ENCODE peak calls at places on chromosomes 7 and 10, in four cellular contexts. F is RWPE1, O is osteocyte, C is astrocyte of the cerebellum. M is an unnamed sample.

GRCh38 chr10:55629792-55630490 is 731.1 kb downstream of the ZWINT start:
- DNase-seq in C (peak; percentile 65), F (peak; percentile 28), O (no peak), M (no peak)

GRCh38 chr7:135326636-135327280 is 93.1 kb downstream of the STRA8 start:
- DNase-seq in F (no peak), O (no peak), C (peak; percentile 8), M (no peak)

GRCh38 chr10:23171232-23171876 is 20.8 kb upstream of the PTF1A start:
- DNase-seq in C (peak; percentile 4), F (peak; percentile 34), O (no peak), M (no peak)

GRCh38 chr7:134710854-134711624 is 64.4 kb downstream of the BPGM start:
- DNase-seq in F (no peak), C (no peak), O (no peak), M (no peak)

GRCh38 chr7:98628916-98629525 is 11.9 kb downstream of the NPTX2 start:
- DNase-seq in O (peak; percentile 80), C (no peak), F (no peak), M (no peak)

GRCh38 chr7:35624299-35625186 is 70.4 kb downstream of the HERPUD2 start:
- DNase-seq in F (peak; percentile 72), O (no peak), C (no peak), M (peak; percentile 68)

GRCh38 chr7:68421712-68422111 is 1176.6 kb upstream of the AUTS2 start:
- DNase-seq in O (no peak), C (no peak), F (no peak), M (no peak)

GRCh38 chr7:104982308-104982755 is 31.7 kb upstream of the KMT2E start:
- DNase-seq in O (no peak), F (no peak), C (no peak), M (no peak)

GRCh38 chr7:135923700-135924261 is 53.4 kb downstream of the MTPN start:
- DNase-seq in C (peak; percentile 36), F (peak; percentile 75), O (no peak), M (peak; percentile 7)

GRCh38 chr10:17882557-17882956 is 69.2 kb upstream of the SLC39A12 start:
- DNase-seq in F (no peak), C (peak; percentile 87), O (no peak), M (no peak)

GRCh38 chr7:142603870-142604448 is 145.3 kb upstream of the PRSS1 start:
- DNase-seq in C (peak; percentile 47), O (no peak), F (peak; percentile 65), M (peak; percentile 58)

GRCh38 chr7:152856351-152856750 is 96.8 kb downstream of the ACTR3B start:
- DNase-seq in F (no peak), C (no peak), O (peak; percentile 64), M (no peak)

GRCh38 chr10:3682745-3683144 is 102.3 kb downstream of the KLF6 start:
- DNase-seq in O (no peak), F (no peak), C (no peak), M (no peak)

DNA sequence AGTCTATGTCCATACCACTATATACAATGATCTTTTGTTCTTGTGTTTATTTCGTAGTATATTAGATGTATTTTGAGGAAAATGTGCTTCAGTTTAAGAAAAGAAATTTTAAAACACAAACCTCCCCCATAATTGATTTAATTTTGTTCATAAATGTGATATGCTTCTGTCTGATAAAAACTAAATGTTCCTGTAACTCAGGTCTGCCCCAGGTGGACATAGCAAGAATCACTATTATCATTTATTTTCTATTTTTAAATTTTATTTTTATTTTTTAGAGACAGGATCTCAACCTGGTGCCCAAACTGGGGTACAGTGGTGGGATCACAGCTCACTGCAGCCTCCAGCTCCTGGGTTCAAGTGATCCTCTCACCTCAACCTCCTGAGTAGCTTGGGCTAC is 43.2 kb downstream of the BEND7 start:
- DNase-seq in C (no peak), O (no peak), F (peak; percentile 46), M (no peak)
- TF ChIP-seq CTCF in C (peak; percentile 37), O (peak; percentile 51), F (no peak), M (no peak)

GRCh38 chr7:116438274-116438673 is 61.3 kb upstream of the CAV2 start:
- DNase-seq in C (no peak), F (no peak), O (no peak), M (no peak)
- TF ChIP-seq CTCF in C (peak; percentile 18), F (peak; percentile 19), O (peak; percentile 43), M (no peak)

GRCh38 chr7:3861941-3862340 is 560.9 kb downstream of the SDK1 start:
- DNase-seq in C (peak; percentile 28), F (peak; percentile 30), O (no peak), M (no peak)
- TF ChIP-seq CTCF in C (no peak), F (no peak), O (no peak), M (no peak)

GRCh38 chr7:149166630-149167352 is 19.5 kb downstream of the ZNF398 start:
- DNase-seq in C (no peak), O (no peak), F (no peak), M (no peak)
- TF ChIP-seq CTCF in C (no peak), O (no peak), F (no peak), M (no peak)

DNA sequence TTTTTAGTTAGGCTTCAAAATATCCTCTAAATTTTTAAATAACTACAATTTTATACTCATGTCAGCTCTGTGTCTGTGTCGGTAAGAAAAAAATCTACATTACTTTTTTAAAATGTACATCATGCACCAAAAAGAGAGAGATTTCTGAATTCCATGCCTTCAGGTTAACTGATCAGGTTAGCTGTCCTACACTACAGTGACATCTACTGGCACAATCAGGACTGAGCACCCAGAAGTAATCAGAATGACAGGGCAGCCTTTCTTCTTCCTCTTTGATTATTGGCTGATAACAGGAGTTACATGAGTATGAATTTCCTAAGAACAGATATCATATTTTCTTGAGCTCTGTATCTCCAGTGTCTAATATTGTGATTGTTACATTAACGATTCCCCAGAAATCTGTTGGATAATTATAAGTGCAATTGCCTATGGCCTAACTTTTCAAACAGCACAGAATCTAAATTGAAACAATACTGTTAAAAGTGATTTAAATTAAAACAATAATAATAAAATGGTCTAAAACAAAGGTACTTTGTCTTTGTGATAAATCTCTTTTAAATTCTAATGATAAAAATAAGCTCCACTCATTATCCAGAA is 41.8 kb upstream of the HYCC1 start:
- DNase-seq in O (no peak), F (peak; percentile 71), C (peak; percentile 43), M (peak; percentile 73)
- TF ChIP-seq CTCF in O (peak; percentile 96), F (peak; percentile 99), C (peak; percentile 91), M (peak; percentile 88)